ENCODE peak calls at places on chromosomes 12 and 14, in six cellular contexts. Y is HCT116, L is stomach, P is suprapubic skin, I is spleen, S is Peyer's patch. R is an unnamed sample.

GRCh38 chr14:68774771-68775613 is 17.9 kb downstream of the ZFP36L1 start:
- DNase-seq in Y (no peak), L (peak; percentile 14), P (peak; percentile 55), I (no peak), S (no peak), R (peak; percentile 64)

GRCh38 chr12:116818341-116818856 is 62.8 kb downstream of the HRK start:
- DNase-seq in Y (no peak), L (peak; percentile 31), P (no peak), I (peak; percentile 73), S (peak; percentile 29), R (no peak)

GRCh38 chr12:50615534-50616296 is 110.9 kb downstream of the DIP2B start:
- DNase-seq in Y (no peak), L (no peak), P (no peak), I (no peak), S (no peak), R (no peak)

GRCh38 chr12:95633049-95633545 is 81.8 kb upstream of the USP44 start:
- DNase-seq in Y (peak; percentile 87), L (peak; percentile 55), P (no peak), I (no peak), S (no peak), R (peak; percentile 49)

GRCh38 chr12:54463034-54463433 is 10.4 kb downstream of the GTSF1 start:
- DNase-seq in Y (no peak), L (no peak), P (no peak), I (no peak), S (no peak), R (peak; percentile 80)

GRCh38 chr14:94769413-94770250 is at the start of gene GSC:
- DNase-seq in Y (no peak), L (peak; percentile 42), P (no peak), I (peak; percentile 62), S (no peak), R (peak; percentile 31)

GRCh38 chr14:95291859-95292542 is 27.7 kb downstream of the CLMN start:
- DNase-seq in Y (peak; percentile 21), L (peak; percentile 63), P (peak; percentile 82), I (no peak), S (no peak), R (peak; percentile 53)

GRCh38 chr12:53218551-53219114 is 11.6 kb upstream of the ITGB7 start:
- DNase-seq in Y (no peak), L (no peak), P (no peak), I (peak; percentile 77), S (no peak), R (no peak)

GRCh38 chr12:75660107-75660530 is 148.7 kb upstream of the KRR1 start:
- DNase-seq in Y (peak; percentile 99), L (no peak), P (no peak), I (no peak), S (no peak), R (no peak)

GRCh38 chr12:107514887-107515445 is 170.6 kb upstream of the PWP1 start:
- DNase-seq in Y (no peak), L (no peak), P (no peak), I (no peak), S (no peak), R (no peak)

GRCh38 chr12:4584281-4584680 is 22.3 kb downstream of the DYRK4 start:
- DNase-seq in Y (no peak), L (no peak), P (no peak), I (no peak), S (peak; percentile 22), R (no peak)

GRCh38 chr14:73236157-73236556 is 1.1 kb upstream of the PAPLN start:
- DNase-seq in Y (no peak), L (no peak), P (no peak), I (no peak), S (no peak), R (no peak)

GRCh38 chr14:92472860-92473259 is 40.7 kb upstream of the RIN3 start:
- DNase-seq in Y (no peak), L (no peak), P (no peak), I (peak; percentile 75), S (no peak), R (no peak)

GRCh38 chr12:108152179-108152538 is 23.1 kb downstream of the WSCD2 start:
- DNase-seq in Y (no peak), L (no peak), P (no peak), I (no peak), S (no peak), R (no peak)

GRCh38 chr14:93938766-93939303 is 11.7 kb downstream of the FAM181A start:
- DNase-seq in Y (no peak), L (no peak), P (no peak), I (no peak), S (no peak), R (no peak)

GRCh38 chr12:132395192-132395907 is 66.0 kb upstream of the GALNT9 start:
- DNase-seq in Y (no peak), L (no peak), P (peak; percentile 64), I (peak; percentile 65), S (no peak), R (no peak)

GRCh38 chr14:56092761-56093160 is 25.4 kb upstream of the PELI2 start:
- DNase-seq in Y (no peak), L (no peak), P (no peak), I (no peak), S (no peak), R (no peak)

GRCh38 chr14:80404413-80404812 is 193.1 kb upstream of the DIO2 start:
- DNase-seq in Y (no peak), L (no peak), P (no peak), I (no peak), S (no peak), R (no peak)

GRCh38 chr12:45148619-45149018 is 67.3 kb upstream of the ANO6 start:
- DNase-seq in Y (no peak), L (no peak), P (no peak), I (no peak), S (no peak), R (no peak)

GRCh38 chr12:5345534-5345933 is 86.4 kb upstream of the NTF3 start:
- DNase-seq in Y (no peak), L (no peak), P (no peak), I (no peak), S (no peak), R (no peak)

GRCh38 chr14:72737560-72737943 is 156.3 kb downstream of the DPF3 start:
- DNase-seq in Y (no peak), L (no peak), P (no peak), I (no peak), S (no peak), R (no peak)

GRCh38 chr12:21989819-21990412 is 48.7 kb upstream of the ABCC9 start:
- DNase-seq in Y (peak; percentile 13), L (no peak), P (no peak), I (no peak), S (no peak), R (no peak)

GRCh38 chr12:23359975-23360638 is 589.4 kb downstream of the SOX5 start:
- DNase-seq in Y (no peak), L (no peak), P (no peak), I (no peak), S (no peak), R (no peak)

GRCh38 chr12:57127710-57128518 is at the start of gene LRP1:
- DNase-seq in Y (peak; percentile 67), L (peak; percentile 83), P (no peak), I (peak; percentile 90), S (peak; percentile 70), R (peak; percentile 80)
- TF ChIP-seq POLR2A in Y (no peak), L (no peak), P (no peak), I (no peak), S (peak; percentile 85), R (peak; percentile 74)

GRCh38 chr12:27342551-27342950 is 9.9 kb downstream of the BMAL2 start:
- DNase-seq in Y (no peak), L (no peak), P (no peak), I (no peak), S (no peak), R (no peak)
- H3K4me3 ChIP-seq in Y (no peak overlapping the region), L (no peak overlapping the region), P (no peak overlapping the region), I (no peak overlapping the region), S (no peak overlapping the region), R (no peak overlapping the region)

GRCh38 chr12:58901664-58902063 is 18.6 kb downstream of the LRIG3 start:
- DNase-seq in Y (no peak), L (no peak), P (no peak), I (no peak), S (no peak), R (no peak)
- H3K36me3 ChIP-seq in Y (peaks cover 6% of the 10 kb centered on the region), L (peaks cover 14% of the 10 kb centered on the region), P (peaks cover 22% of the 10 kb centered on the region), I (no peaks in the 10 kb centered on the region), S (no peaks in the 10 kb centered on the region), R (no peaks in the 10 kb centered on the region)

DNA sequence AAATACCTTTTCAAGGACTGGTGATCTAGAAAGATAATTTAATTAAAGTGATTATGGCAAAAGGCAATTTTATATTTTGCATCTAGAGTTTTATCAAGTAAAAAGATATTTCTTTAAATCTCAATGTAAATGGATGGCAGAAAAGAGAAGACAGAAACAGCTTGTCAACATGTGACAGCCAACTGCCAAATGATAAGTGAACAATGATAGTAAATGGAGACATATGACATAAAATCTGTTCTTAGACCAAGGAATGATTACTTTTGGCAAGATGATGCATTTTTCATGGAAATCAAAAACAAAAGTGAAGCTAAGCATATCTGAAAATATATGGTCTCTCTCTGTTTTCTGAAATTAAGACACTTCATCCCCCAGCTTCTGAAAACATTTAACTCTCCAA is 1730.7 kb upstream of the FLRT2 start:
- DNase-seq in Y (no peak), L (no peak), P (no peak), I (no peak), S (no peak), R (no peak)
- TF ChIP-seq POLR2A in Y (no peak), L (no peak), P (no peak), I (no peak), S (no peak), R (no peak)

DNA sequence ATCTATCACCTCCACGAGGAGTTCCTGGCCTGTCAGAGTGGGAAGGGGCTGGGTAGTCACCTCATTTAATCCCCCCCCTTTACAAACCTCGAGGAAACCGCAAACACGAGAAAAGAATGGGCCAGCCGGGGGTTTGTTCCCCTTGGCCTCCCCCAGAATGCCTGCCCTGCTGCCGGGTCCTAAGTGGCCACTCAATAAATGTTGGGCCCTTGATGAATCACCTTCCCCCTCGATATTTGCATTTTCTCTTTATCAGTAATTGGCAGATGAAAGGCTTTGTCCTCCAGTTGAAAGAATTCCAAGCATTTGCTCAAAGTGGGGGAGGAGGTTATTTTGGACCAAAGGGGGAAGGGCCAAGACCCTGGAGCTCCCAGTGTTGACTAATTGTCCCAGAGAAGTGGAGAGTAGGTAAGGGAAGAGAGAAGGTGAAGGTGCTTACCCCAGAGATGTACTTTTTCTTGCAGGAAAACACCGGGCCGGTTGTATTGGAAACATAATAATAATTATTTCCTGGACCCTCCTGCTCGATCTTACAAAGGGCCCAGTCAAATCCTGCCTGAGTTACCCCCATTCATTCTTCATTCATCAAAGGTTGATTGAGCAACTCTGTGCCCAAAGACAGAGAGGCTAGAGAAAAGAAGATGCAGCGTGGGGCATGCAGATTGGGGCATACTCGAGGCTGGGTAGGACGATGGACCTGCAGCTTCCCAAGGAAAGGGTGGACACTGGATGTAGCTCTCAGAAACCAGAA is 1.9 kb upstream of the KDM2B start:
- DNase-seq in Y (no peak), L (no peak), P (no peak), I (no peak), S (no peak), R (no peak)
- H3K4me3 ChIP-seq in Y (no peak overlapping the region), L (no peak overlapping the region), P (peak overlapping the region; percentile 76), I (no peak overlapping the region), S (no peak overlapping the region), R (no peak overlapping the region)

R was measured in gastrocnemius medialis.